ENCODE peak calls at places on chromosome 1, in seven cellular contexts. O is thyroid gland, J is right atrium auricular region, S is esophagus squamous epithelium, H is HCT116, M is Peyer's patch, K is prostate gland. A is an unnamed sample.

GRCh38 chr1:3657096-3657475 is 4.8 kb downstream of the TP73 start:
- DNase-seq in O (no peak), J (no peak), S (no peak), H (no peak), M (no peak), K (no peak), A (no peak)

GRCh38 chr1:32701951-32702598 is 495 bp downstream of the SYNC start:
- DNase-seq in O (peak), J (no peak), S (no peak), H (no peak), M (no peak), K (no peak), A (no peak)

GRCh38 chr1:57124768-57125446 is 159.1 kb upstream of the C8B start:
- DNase-seq in O (no peak), J (no peak), S (no peak), H (no peak), M (no peak), K (no peak), A (peak)

GRCh38 chr1:26524181-26524580 is 5.4 kb upstream of the RPS6KA1 start:
- DNase-seq in O (no peak), J (no peak), S (no peak), H (no peak), M (no peak), K (no peak), A (peak)

GRCh38 chr1:10696977-10697376 is 99.5 kb downstream of the CASZ1 start:
- DNase-seq in O (no peak), J (no peak), S (no peak), H (no peak), M (no peak), K (no peak), A (no peak)

GRCh38 chr1:172451002-172451443 is 7.2 kb upstream of the PIGC start:
- DNase-seq in O (no peak), J (no peak), S (no peak), H (no peak), M (peak), K (no peak), A (no peak)

GRCh38 chr1:206953126-206953525 is 6.9 kb upstream of the PIGR start:
- DNase-seq in O (no peak), J (no peak), S (no peak), H (no peak), M (no peak), K (peak), A (no peak)

GRCh38 chr1:4825841-4826450 is 171.5 kb downstream of the AJAP1 start:
- DNase-seq in O (peak), J (no peak), S (no peak), H (no peak), M (no peak), K (no peak), A (peak)

GRCh38 chr1:183804916-183805734 is at the start of gene RGL1:
- DNase-seq in O (peak), J (peak), S (no peak), H (peak), M (peak), K (peak), A (peak)

GRCh38 chr1:26356106-26356505 is 2.2 kb upstream of the CRYBG2 start:
- DNase-seq in O (no peak), J (no peak), S (no peak), H (no peak), M (no peak), K (no peak), A (no peak)

GRCh38 chr1:47752048-47752451 is 245.1 kb downstream of the TRABD2B start:
- DNase-seq in O (peak), J (peak), S (no peak), H (no peak), M (no peak), K (peak), A (no peak)

GRCh38 chr1:40620150-40620549 is 45.3 kb downstream of the RIMS3 start:
- DNase-seq in O (no peak), J (no peak), S (no peak), H (no peak), M (no peak), K (no peak), A (no peak)

GRCh38 chr1:69494171-69494570 is 73.6 kb upstream of the LRRC7 start:
- DNase-seq in O (no peak), J (no peak), S (no peak), H (no peak), M (no peak), K (no peak), A (peak)

GRCh38 chr1:155897746-155898145 is 13.4 kb downstream of the RIT1 start:
- DNase-seq in O (no peak), J (no peak), S (no peak), H (no peak), M (no peak), K (no peak), A (no peak)

GRCh38 chr1:162069334-162070093 is at the start of gene NOS1AP:
- DNase-seq in O (peak), J (peak), S (peak), H (peak), M (peak), K (peak), A (peak)

DNA sequence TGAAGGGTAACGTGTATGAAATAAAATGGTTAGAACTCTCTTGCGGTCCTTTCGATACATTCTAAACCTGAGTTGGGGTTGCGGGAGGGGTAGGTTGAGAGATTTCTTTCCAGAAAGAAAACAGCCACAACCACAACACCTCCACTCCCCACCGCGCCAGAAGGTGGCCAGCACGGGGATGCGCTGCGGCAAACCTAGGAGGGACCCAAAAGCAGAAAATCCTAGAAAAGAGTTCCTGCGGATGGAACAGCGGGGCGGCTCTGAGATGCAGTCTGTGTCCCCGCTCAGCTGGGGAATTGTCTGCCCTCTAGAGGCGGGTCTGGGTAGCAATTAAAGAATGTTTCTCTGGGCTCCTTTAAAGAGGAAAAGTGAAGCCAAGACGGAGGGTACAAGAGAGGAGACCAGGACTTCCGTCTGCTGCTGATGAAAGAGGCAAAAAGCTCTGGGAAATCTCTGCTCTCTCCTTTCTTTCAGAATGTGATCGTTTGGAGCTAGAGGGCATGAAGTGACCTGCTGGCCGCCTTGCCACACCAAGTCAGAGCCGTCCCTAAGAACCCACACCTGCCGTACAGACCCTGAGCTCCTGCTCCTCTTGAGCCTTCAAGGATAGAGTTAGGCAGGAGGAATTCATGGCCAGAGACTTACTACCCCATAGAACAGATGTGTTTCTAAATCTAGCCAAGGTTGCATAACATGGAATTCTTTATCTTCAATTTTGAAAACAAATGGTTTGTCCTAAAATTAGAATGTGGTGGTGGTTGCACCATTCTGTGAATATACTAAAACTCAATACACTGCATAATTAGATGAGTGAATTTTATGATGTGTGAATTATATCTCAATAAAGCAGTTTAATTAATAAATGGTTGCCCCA is 46.5 kb upstream of the COA6 start:
- DNase-seq in O (peak), J (no peak), S (no peak), H (peak), M (peak), K (peak), A (peak)
- H3K27ac ChIP-seq in O (no peak), J (no peak), S (no peak), H (no peak), M (no peak), K (no peak), A (no peak)

DNA sequence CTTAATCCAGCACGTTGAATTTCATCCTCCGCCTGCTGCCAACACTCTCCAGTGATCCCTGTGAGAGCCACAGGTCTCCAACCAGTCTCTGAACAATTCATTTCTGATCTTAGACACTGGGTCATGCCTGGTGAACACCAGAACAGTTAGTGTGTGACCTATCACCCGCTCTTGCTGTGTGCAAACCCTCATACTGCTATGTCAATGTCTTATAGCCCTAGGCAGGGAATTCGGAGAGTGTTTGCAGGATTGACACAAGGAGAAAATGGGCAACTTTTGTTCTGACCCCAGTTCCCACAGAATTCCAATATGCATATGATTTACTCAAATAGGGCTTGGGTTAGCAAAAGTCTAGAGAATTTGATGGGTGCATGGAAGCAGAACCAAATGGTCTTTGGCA is 23.1 kb upstream of the GUCA2B start:
- DNase-seq in O (peak), J (no peak), S (no peak), H (no peak), M (no peak), K (no peak), A (no peak)
- TF ChIP-seq CTCF in O (no peak), J (no peak), S (no peak), H (no peak), M (no peak), K (no peak), A (no peak)

GRCh38 chr1:113983826-113984225 is 4.6 kb downstream of the OLFML3 start:
- DNase-seq in O (no peak), J (no peak), S (no peak), H (no peak), M (no peak), K (no peak), A (no peak)

GRCh38 chr1:113982955-113983742 is 3.9 kb downstream of the OLFML3 start:
- DNase-seq in O (no peak), J (no peak), S (no peak), H (no peak), M (no peak), K (no peak), A (no peak)

GRCh38 chr1:113986802-113987201 is 7.5 kb downstream of the OLFML3 start:
- DNase-seq in O (no peak), J (no peak), S (no peak), H (no peak), M (no peak), K (no peak), A (no peak)

GRCh38 chr1:113981962-113982931 is 3.0 kb downstream of the OLFML3 start:
- DNase-seq in O (peak), J (peak), S (no peak), H (no peak), M (peak), K (no peak), A (no peak)

GRCh38 chr1:113984710-113985109 is 5.4 kb downstream of the OLFML3 start:
- DNase-seq in O (no peak), J (no peak), S (no peak), H (no peak), M (no peak), K (no peak), A (no peak)
- H3K27ac ChIP-seq in O (no peak), J (no peak), S (no peak), H (no peak), M (peak), K (no peak), A (no peak)

GRCh38 chr1:46445773-46446256 is 43.8 kb upstream of the DMBX1 start:
- DNase-seq in O (no peak), J (no peak), S (no peak), H (no peak), M (no peak), K (no peak), A (no peak)
- TF ChIP-seq CTCF in O (no peak), J (no peak), S (no peak), H (no peak), M (no peak), K (no peak), A (no peak)

DNA sequence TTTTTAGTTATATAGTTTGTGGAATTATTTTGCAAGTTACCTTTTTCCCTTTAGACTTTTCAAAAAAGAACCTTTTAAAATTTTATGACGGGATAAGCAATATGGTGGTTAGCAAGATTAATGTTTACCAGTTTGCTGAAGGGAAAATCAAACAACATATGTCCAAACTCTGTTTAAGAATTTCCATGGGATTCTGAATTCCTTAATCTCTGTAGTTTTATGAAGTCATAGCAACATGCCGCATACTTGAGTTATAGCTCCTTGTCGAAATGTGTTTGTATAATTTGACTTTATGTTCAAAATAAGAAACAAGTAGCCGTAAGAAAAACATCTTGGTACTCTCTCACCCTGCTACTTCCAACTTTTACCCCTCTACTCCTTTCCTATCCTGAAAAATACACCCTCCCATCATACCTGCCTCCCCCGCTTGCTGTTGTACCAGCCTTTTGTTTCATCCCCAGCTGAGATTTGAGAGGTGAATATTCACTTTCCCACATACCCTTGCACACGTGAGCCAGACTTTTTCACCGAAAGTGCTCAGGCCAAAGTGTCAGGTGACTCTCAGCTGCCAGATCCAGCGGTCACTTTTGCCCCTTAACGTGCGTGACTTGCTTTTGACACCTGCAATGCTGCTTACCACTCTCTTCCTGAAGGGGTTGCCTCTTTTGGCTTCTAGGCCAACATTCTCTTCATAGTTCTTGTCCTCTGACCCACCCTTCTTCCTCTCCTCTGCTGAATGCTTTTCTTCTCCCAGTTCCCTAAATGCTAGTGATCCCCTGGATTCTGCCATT is 83.5 kb upstream of the ZNF326 start:
- DNase-seq in O (no peak), J (no peak), S (no peak), H (no peak), M (no peak), K (no peak), A (no peak)
- H3K27ac ChIP-seq in O (no peak), J (no peak), S (no peak), H (no peak), M (no peak), K (no peak), A (no peak)

DNA sequence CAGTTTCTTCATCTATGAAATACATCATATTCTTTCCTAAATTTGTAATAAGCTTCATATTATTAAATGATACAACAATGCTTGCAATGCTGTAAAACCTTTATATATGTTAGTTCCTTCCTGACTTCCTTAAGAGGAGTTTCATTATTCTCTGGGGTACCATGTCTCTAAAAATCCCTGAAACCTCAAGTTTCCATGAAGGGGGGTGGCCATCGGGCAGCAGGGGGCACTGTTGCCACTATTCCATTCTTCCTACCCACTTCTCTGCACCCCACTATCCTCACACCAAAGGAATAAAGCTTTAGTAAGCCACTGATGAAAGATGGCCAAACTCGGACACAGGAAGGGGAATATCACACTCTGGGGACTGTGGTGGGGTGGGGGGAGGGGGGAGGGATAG is 9.0 kb upstream of the DMRTB1 start:
- DNase-seq in O (no peak), J (no peak), S (no peak), H (no peak), M (no peak), K (no peak), A (no peak)
- TF ChIP-seq CTCF in O (no peak), J (no peak), S (peak), H (peak), M (no peak), K (no peak), A (no peak)

GRCh38 chr1:98783821-98784220 is 122.3 kb downstream of the SNX7 start:
- DNase-seq in O (peak), J (no peak), S (no peak), H (no peak), M (no peak), K (no peak), A (no peak)

GRCh38 chr1:98781906-98782305 is 120.4 kb downstream of the SNX7 start:
- DNase-seq in O (no peak), J (no peak), S (no peak), H (no peak), M (no peak), K (no peak), A (no peak)
- H3K27ac ChIP-seq in O (no peak), J (no peak), S (no peak), H (no peak), M (no peak), K (no peak), A (no peak)